ENCODE peak calls at places on chromosomes 1 and 21, in eight cellular contexts. K, X, W, F, G, Q, I and N are unnamed samples.

GRCh38 chr1:212647004-212647403 is 38.4 kb downstream of the ATF3 start:
- DNase-seq in K (no peak), X (no peak), W (no peak), F (no peak), G (no peak), Q (no peak), I (no peak), N (no peak)

GRCh38 chr1:160017592-160017991 is 14.2 kb downstream of the PIGM start:
- DNase-seq in K (no peak), X (no peak), W (no peak), F (no peak), G (no peak), Q (no peak), I (no peak), N (no peak)

GRCh38 chr1:181469829-181470228 is 13.5 kb upstream of the CACNA1E start:
- DNase-seq in K (peak; percentile 80), X (no peak), W (no peak), F (no peak), G (no peak), Q (no peak), I (peak; percentile 90), N (no peak)

GRCh38 chr1:75582725-75583261 is 28.1 kb downstream of the SLC44A5 start:
- DNase-seq in K (peak; percentile 17), X (no peak), W (no peak), F (no peak), G (no peak), Q (no peak), I (no peak), N (no peak)

GRCh38 chr1:211420389-211420788 is 71.6 kb downstream of the RD3 start:
- DNase-seq in K (peak; percentile 11), X (no peak), W (no peak), F (no peak), G (no peak), Q (no peak), I (peak; percentile 31), N (no peak)

GRCh38 chr1:33470495-33471012 is 1.9 kb upstream of the ZSCAN20 start:
- DNase-seq in K (peak; percentile 89), X (peak; percentile 82), W (peak; percentile 83), F (peak; percentile 78), G (peak; percentile 79), Q (peak; percentile 76), I (peak; percentile 65), N (peak; percentile 53)

GRCh38 chr1:88276158-88276557 is 407.9 kb upstream of the PKN2 start:
- DNase-seq in K (no peak), X (no peak), W (no peak), F (no peak), G (no peak), Q (no peak), I (peak; percentile 53), N (no peak)

GRCh38 chr1:152050886-152051764 is 14.3 kb upstream of the S100A11 start:
- DNase-seq in K (peak; percentile 6), X (peak; percentile 46), W (no peak), F (no peak), G (no peak), Q (no peak), I (peak; percentile 42), N (no peak)

GRCh38 chr1:193680924-193681316 is 494.5 kb upstream of the B3GALT2 start:
- DNase-seq in K (no peak), X (no peak), W (no peak), F (no peak), G (no peak), Q (no peak), I (no peak), N (no peak)

GRCh38 chr1:18931731-18932130 is 24.7 kb downstream of the IFFO2 start:
- DNase-seq in K (no peak), X (no peak), W (no peak), F (no peak), G (no peak), Q (no peak), I (peak; percentile 35), N (no peak)

GRCh38 chr1:102834688-102835320 is 273.5 kb downstream of the COL11A1 start:
- DNase-seq in K (no peak), X (no peak), W (no peak), F (no peak), G (no peak), Q (no peak), I (no peak), N (no peak)

GRCh38 chr1:223609961-223610360 is 55.5 kb downstream of the CAPN8 start:
- DNase-seq in K (no peak), X (no peak), W (no peak), F (no peak), G (no peak), Q (no peak), I (no peak), N (no peak)

GRCh38 chr1:218886472-218886871 is 287.2 kb upstream of the LYPLAL1 start:
- DNase-seq in K (peak; percentile 59), X (peak; percentile 66), W (no peak), F (peak; percentile 41), G (no peak), Q (no peak), I (no peak), N (no peak)

GRCh38 chr1:39282537-39283216 is 78.2 kb downstream of the MACF1 start:
- DNase-seq in K (no peak), X (no peak), W (no peak), F (no peak), G (no peak), Q (no peak), I (peak; percentile 30), N (no peak)

GRCh38 chr1:34779526-34779925 is 1.5 kb upstream of the GJB3 start:
- DNase-seq in K (no peak), X (no peak), W (no peak), F (no peak), G (no peak), Q (no peak), I (peak; percentile 68), N (no peak)

GRCh38 chr21:33885158-33885514 is 30.5 kb downstream of the ATP5PO start:
- DNase-seq in K (no peak), X (no peak), W (no peak), F (no peak), G (no peak), Q (no peak), I (no peak), N (no peak)

GRCh38 chr1:226678701-226679100 is 60.4 kb downstream of the ITPKB start:
- DNase-seq in K (no peak), X (no peak), W (no peak), F (no peak), G (no peak), Q (no peak), I (no peak), N (peak; percentile 30)

GRCh38 chr1:28877132-28877781 is 37.1 kb upstream of the EPB41 start:
- DNase-seq in K (peak; percentile 76), X (peak; percentile 76), W (peak; percentile 63), F (peak; percentile 60), G (peak; percentile 82), Q (peak; percentile 81), I (peak; percentile 56), N (peak; percentile 58)

GRCh38 chr1:38221006-38221649 is 174.5 kb upstream of the POU3F1 start:
- DNase-seq in K (no peak), X (no peak), W (no peak), F (no peak), G (no peak), Q (no peak), I (peak; percentile 39), N (no peak)

GRCh38 chr21:18235545-18235944 is 9.1 kb upstream of the CHODL start:
- DNase-seq in K (no peak), X (no peak), W (no peak), F (no peak), G (no peak), Q (no peak), I (no peak), N (no peak)

GRCh38 chr1:230458509-230458908 is 32.4 kb upstream of the PGBD5 start:
- DNase-seq in K (peak; percentile 43), X (no peak), W (no peak), F (no peak), G (no peak), Q (no peak), I (peak; percentile 91), N (no peak)

GRCh38 chr1:69911301-69911801 is 294.0 kb downstream of the LRRC40 start:
- DNase-seq in K (peak; percentile 89), X (no peak), W (no peak), F (no peak), G (no peak), Q (no peak), I (no peak), N (no peak)

GRCh38 chr1:3040004-3040403 is 18.7 kb downstream of the ACTRT2 start:
- DNase-seq in K (no peak), X (no peak), W (no peak), F (no peak), G (no peak), Q (no peak), I (no peak), N (no peak)

GRCh38 chr1:248111157-248111556 is 16.2 kb downstream of the OR2L13 start:
- DNase-seq in K (no peak), X (no peak), W (no peak), F (no peak), G (no peak), Q (no peak), I (no peak), N (no peak)

GRCh38 chr1:91015794-91016550 is 5.9 kb downstream of the ZNF644 start:
- DNase-seq in K (no peak), X (no peak), W (no peak), F (no peak), G (no peak), Q (no peak), I (peak; percentile 72), N (no peak)

GRCh38 chr1:43861985-43862735 is 71.4 kb upstream of the ARTN start:
- DNase-seq in K (no peak), X (no peak), W (no peak), F (no peak), G (no peak), Q (no peak), I (no peak), N (no peak)

GRCh38 chr1:55466343-55466742 is 251.2 kb upstream of the USP24 start:
- DNase-seq in K (no peak), X (no peak), W (no peak), F (no peak), G (no peak), Q (no peak), I (peak; percentile 44), N (no peak)

GRCh38 chr1:223363057-223363855 is 720 bp downstream of the SUSD4 start:
- DNase-seq in K (peak; percentile 20), X (no peak), W (peak; percentile 38), F (peak; percentile 60), G (peak; percentile 51), Q (peak; percentile 41), I (no peak), N (no peak)

GRCh38 chr1:172930142-172930541 is 120.6 kb downstream of the TNFSF18 start:
- DNase-seq in K (no peak), X (no peak), W (no peak), F (no peak), G (no peak), Q (no peak), I (no peak), N (no peak)